ENCODE peak calls at places on chromosomes 16 and 17, in seven cellular contexts. S is activated naive CD4-positive, alpha-beta T cell; P is activated CD4-positive, CD25-positive, alpha-beta regulatory T cell; U is immature natural killer cell; T is iPS-NIHi11; J is NCI-H1092; Y is EL. F is an unnamed sample.

GRCh38 chr17:17029938-17030337 is 12.3 kb upstream of the MPRIP start:
- DNase-seq in S (no peak), P (no peak), Y (no peak), T (no peak), J (no peak), U (no peak), F (no peak)

GRCh38 chr17:39736319-39737165 is 1.2 kb upstream of the GRB7 start:
- DNase-seq in Y (no peak), S (no peak), J (no peak), T (no peak), U (no peak), P (no peak), F (no peak)

GRCh38 chr16:85820604-85821372 is 21.3 kb downstream of the COX4I1 start:
- DNase-seq in T (no peak), U (no peak), Y (no peak), P (no peak), S (no peak), J (no peak), F (no peak)

GRCh38 chr16:84881702-84882521 is 62.1 kb downstream of the CRISPLD2 start:
- DNase-seq in T (no peak), Y (peak; percentile 96), P (no peak), U (no peak), S (no peak), J (no peak), F (no peak)

GRCh38 chr17:80468222-80468621 is 8.2 kb downstream of the NPTX1 start:
- DNase-seq in U (no peak), S (no peak), Y (no peak), T (peak; percentile 90), J (no peak), P (no peak), F (peak; percentile 72)

GRCh38 chr17:12409082-12409481 is 256.6 kb upstream of the MYOCD start:
- DNase-seq in J (no peak), Y (no peak), U (no peak), T (no peak), S (no peak), P (no peak), F (no peak)

GRCh38 chr17:2085648-2085949 is 30.7 kb downstream of the HIC1 start:
- DNase-seq in J (no peak), T (no peak), P (no peak), U (no peak), S (no peak), Y (peak; percentile 67), F (no peak)

GRCh38 chr16:79329967-79330366 is 270.6 kb downstream of the MAF start:
- DNase-seq in Y (no peak), J (no peak), P (no peak), T (no peak), U (no peak), S (no peak), F (no peak)

GRCh38 chr17:5706835-5707234 is 122.5 kb upstream of the NLRP1 start:
- DNase-seq in P (peak; percentile 20), U (peak; percentile 38), S (peak; percentile 5), Y (peak; percentile 54), J (peak; percentile 8), T (peak; percentile 78), F (peak; percentile 79)

GRCh38 chr17:82775033-82775823 is 23.4 kb downstream of the TBCD start:
- DNase-seq in S (no peak), J (peak; percentile 23), P (peak; percentile 9), Y (peak; percentile 20), T (peak; percentile 95), U (peak; percentile 65), F (peak; percentile 78)

GRCh38 chr17:5211458-5211857 is 19.8 kb upstream of the ZNF594 start:
- DNase-seq in T (no peak), S (no peak), U (no peak), P (no peak), J (no peak), Y (no peak), F (no peak)

GRCh38 chr17:3695723-3696411 is at the start of gene P2RX5:
- DNase-seq in S (no peak), J (no peak), U (peak; percentile 45), T (peak; percentile 76), P (peak; percentile 24), Y (peak; percentile 22), F (peak; percentile 70)

GRCh38 chr17:77433385-77434135 is 292.8 kb downstream of the SEC14L1 start:
- DNase-seq in Y (peak; percentile 89), T (peak; percentile 8), P (no peak), U (no peak), S (no peak), J (no peak), F (peak; percentile 50)

GRCh38 chr17:12070561-12070960 is 49.9 kb downstream of the MAP2K4 start:
- DNase-seq in T (no peak), Y (peak; percentile 76), J (no peak), U (no peak), P (no peak), S (no peak), F (no peak)

GRCh38 chr16:50372611-50373344 is 4.0 kb upstream of the BRD7 start:
- DNase-seq in T (no peak), Y (peak; percentile 44), P (no peak), J (no peak), U (no peak), S (no peak), F (no peak)

GRCh38 chr17:16474012-16474725 is 17.8 kb downstream of the LRRC75A start:
- DNase-seq in U (no peak), P (no peak), S (no peak), T (no peak), J (no peak), Y (peak; percentile 88), F (no peak)

GRCh38 chr16:57480754-57481230 is 5.5 kb downstream of the DOK4 start:
- DNase-seq in T (no peak), S (no peak), P (no peak), Y (no peak), J (no peak), U (no peak), F (no peak)

GRCh38 chr16:71431991-71432390 is 9.9 kb downstream of the TLE7 start:
- DNase-seq in Y (no peak), S (no peak), U (no peak), J (no peak), P (no peak), T (no peak), F (no peak)

GRCh38 chr17:77281904-77282367 is 141.2 kb downstream of the SEC14L1 start:
- DNase-seq in Y (no peak), U (no peak), T (no peak), P (no peak), J (no peak), S (no peak), F (no peak)

GRCh38 chr17:74972107-74972972 is at the start of gene HID1:
- DNase-seq in Y (peak; percentile 48), J (peak; percentile 54), T (peak; percentile 99), P (peak; percentile 69), U (peak; percentile 48), S (peak; percentile 65), F (peak; percentile 89)

GRCh38 chr16:22353188-22353919 is 21.1 kb downstream of the CDR2 start:
- DNase-seq in S (no peak), P (no peak), T (no peak), U (no peak), J (no peak), Y (peak; percentile 85), F (no peak)

GRCh38 chr16:13931845-13932244 is 11.9 kb downstream of the ERCC4 start:
- DNase-seq in U (no peak), P (no peak), S (no peak), T (no peak), Y (no peak), J (no peak), F (no peak)

GRCh38 chr17:2056221-2057129 is 1.6 kb downstream of the HIC1 start:
- DNase-seq in T (peak; percentile 60), U (no peak), J (no peak), S (no peak), Y (peak; percentile 69), P (peak; percentile 23), F (peak; percentile 53)

GRCh38 chr17:56939869-56940484 is 20.9 kb downstream of the COIL start:
- DNase-seq in S (no peak), T (peak; percentile 64), J (peak; percentile 23), P (no peak), Y (peak; percentile 69), U (peak; percentile 52), F (no peak)

GRCh38 chr17:68906638-68907037 is 48.6 kb downstream of the ABCA8 start:
- DNase-seq in S (no peak), T (no peak), J (no peak), U (no peak), P (no peak), Y (no peak), F (no peak)

F was measured in nephron progenitor cell.